ENCODE peak calls at places on chromosomes 12 and 14, in seven cellular contexts. One of them, this sample, is unnamed.

GRCh38 chr12:78448692-78449091 is 415.9 kb upstream of the SYT1 start:
- DNase-seq in right atrium auricular region: no peak
- DNase-seq in Peyer's patch: no peak
- DNase-seq in lower leg skin: no peak
- DNase-seq in breast epithelium: no peak
- DNase-seq in cardiac fibroblast: no peak
- DNase-seq in dorsolateral prefrontal cortex: no peak
- DNase-seq in this sample: no peak

GRCh38 chr14:99971929-99972747 is 93.1 kb upstream of the EVL start:
- DNase-seq in right atrium auricular region: no peak
- DNase-seq in Peyer's patch: no peak
- DNase-seq in lower leg skin: no peak
- DNase-seq in breast epithelium: no peak
- DNase-seq in cardiac fibroblast: peak
- DNase-seq in dorsolateral prefrontal cortex: no peak
- DNase-seq in this sample: no peak

GRCh38 chr12:1517007-1517406 is 77.4 kb downstream of the FBXL14 start:
- DNase-seq in right atrium auricular region: no peak
- DNase-seq in Peyer's patch: peak
- DNase-seq in lower leg skin: no peak
- DNase-seq in breast epithelium: no peak
- DNase-seq in cardiac fibroblast: peak
- DNase-seq in dorsolateral prefrontal cortex: no peak
- DNase-seq in this sample: no peak

GRCh38 chr14:75709207-75709812 is 48.3 kb downstream of the TTLL5 start:
- DNase-seq in right atrium auricular region: peak
- DNase-seq in Peyer's patch: peak
- DNase-seq in lower leg skin: peak
- DNase-seq in breast epithelium: peak
- DNase-seq in cardiac fibroblast: peak
- DNase-seq in dorsolateral prefrontal cortex: peak
- DNase-seq in this sample: no peak

GRCh38 chr12:79482323-79482722 is 208.4 kb downstream of the PAWR start:
- DNase-seq in right atrium auricular region: no peak
- DNase-seq in Peyer's patch: no peak
- DNase-seq in lower leg skin: no peak
- DNase-seq in breast epithelium: no peak
- DNase-seq in cardiac fibroblast: no peak
- DNase-seq in dorsolateral prefrontal cortex: no peak
- DNase-seq in this sample: no peak

GRCh38 chr12:117114784-117115183 is 15.6 kb upstream of the TESC start:
- DNase-seq in right atrium auricular region: no peak
- DNase-seq in Peyer's patch: no peak
- DNase-seq in lower leg skin: no peak
- DNase-seq in breast epithelium: no peak
- DNase-seq in cardiac fibroblast: no peak
- DNase-seq in dorsolateral prefrontal cortex: no peak
- DNase-seq in this sample: peak

GRCh38 chr12:12926571-12927071 is 25.3 kb downstream of the GPRC5D start:
- DNase-seq in right atrium auricular region: peak
- DNase-seq in Peyer's patch: no peak
- DNase-seq in lower leg skin: peak
- DNase-seq in breast epithelium: no peak
- DNase-seq in cardiac fibroblast: peak
- DNase-seq in dorsolateral prefrontal cortex: no peak
- DNase-seq in this sample: no peak

GRCh38 chr14:93926209-93926872 is 803 bp upstream of the FAM181A start:
- DNase-seq in right atrium auricular region: no peak
- DNase-seq in Peyer's patch: no peak
- DNase-seq in lower leg skin: no peak
- DNase-seq in breast epithelium: no peak
- DNase-seq in cardiac fibroblast: no peak
- DNase-seq in dorsolateral prefrontal cortex: no peak
- DNase-seq in this sample: no peak

GRCh38 chr12:10115311-10115710 is 14.7 kb downstream of the CLEC7A start:
- DNase-seq in right atrium auricular region: no peak
- DNase-seq in Peyer's patch: no peak
- DNase-seq in lower leg skin: no peak
- DNase-seq in breast epithelium: no peak
- DNase-seq in cardiac fibroblast: no peak
- DNase-seq in dorsolateral prefrontal cortex: no peak
- DNase-seq in this sample: no peak

GRCh38 chr12:25675808-25676207 is 122.7 kb upstream of the LMNTD1 start:
- DNase-seq in right atrium auricular region: no peak
- DNase-seq in Peyer's patch: no peak
- DNase-seq in lower leg skin: no peak
- DNase-seq in breast epithelium: no peak
- DNase-seq in cardiac fibroblast: no peak
- DNase-seq in dorsolateral prefrontal cortex: no peak
- DNase-seq in this sample: no peak

GRCh38 chr14:42424501-42424900 is 817.8 kb downstream of the LRFN5 start:
- DNase-seq in right atrium auricular region: no peak
- DNase-seq in Peyer's patch: no peak
- DNase-seq in lower leg skin: no peak
- DNase-seq in breast epithelium: no peak
- DNase-seq in cardiac fibroblast: peak
- DNase-seq in dorsolateral prefrontal cortex: no peak
- DNase-seq in this sample: no peak

GRCh38 chr14:24334431-24335271 is at the start of gene ADCY4:
- DNase-seq in right atrium auricular region: no peak
- DNase-seq in Peyer's patch: no peak
- DNase-seq in lower leg skin: peak
- DNase-seq in breast epithelium: no peak
- DNase-seq in cardiac fibroblast: peak
- DNase-seq in dorsolateral prefrontal cortex: no peak
- DNase-seq in this sample: no peak

GRCh38 chr12:45017916-45018315 is 33.0 kb downstream of the DBX2 start:
- DNase-seq in right atrium auricular region: no peak
- DNase-seq in Peyer's patch: no peak
- DNase-seq in lower leg skin: no peak
- DNase-seq in breast epithelium: no peak
- DNase-seq in cardiac fibroblast: no peak
- DNase-seq in dorsolateral prefrontal cortex: no peak
- DNase-seq in this sample: no peak

GRCh38 chr14:24944800-24945199 is 105.1 kb downstream of the STXBP6 start:
- DNase-seq in right atrium auricular region: no peak
- DNase-seq in Peyer's patch: no peak
- DNase-seq in lower leg skin: no peak
- DNase-seq in breast epithelium: no peak
- DNase-seq in cardiac fibroblast: no peak
- DNase-seq in dorsolateral prefrontal cortex: no peak
- DNase-seq in this sample: no peak

GRCh38 chr14:93064411-93065271 is 51.1 kb downstream of the ITPK1 start:
- DNase-seq in right atrium auricular region: no peak
- DNase-seq in Peyer's patch: no peak
- DNase-seq in lower leg skin: no peak
- DNase-seq in breast epithelium: no peak
- DNase-seq in cardiac fibroblast: peak
- DNase-seq in dorsolateral prefrontal cortex: no peak
- DNase-seq in this sample: no peak

GRCh38 chr12:48067250-48067938 is 38.5 kb downstream of the SENP1 start:
- DNase-seq in right atrium auricular region: no peak
- DNase-seq in Peyer's patch: no peak
- DNase-seq in lower leg skin: no peak
- DNase-seq in breast epithelium: no peak
- DNase-seq in cardiac fibroblast: no peak
- DNase-seq in dorsolateral prefrontal cortex: no peak
- DNase-seq in this sample: no peak

GRCh38 chr12:48058771-48059170 is 47.1 kb downstream of the SENP1 start:
- DNase-seq in right atrium auricular region: no peak
- DNase-seq in Peyer's patch: no peak
- DNase-seq in lower leg skin: no peak
- DNase-seq in breast epithelium: no peak
- DNase-seq in cardiac fibroblast: no peak
- DNase-seq in dorsolateral prefrontal cortex: no peak
- DNase-seq in this sample: no peak

GRCh38 chr12:48060474-48060873 is 45.4 kb downstream of the SENP1 start:
- DNase-seq in right atrium auricular region: no peak
- DNase-seq in Peyer's patch: no peak
- DNase-seq in lower leg skin: no peak
- DNase-seq in breast epithelium: no peak
- DNase-seq in cardiac fibroblast: no peak
- DNase-seq in dorsolateral prefrontal cortex: no peak
- DNase-seq in this sample: no peak

GRCh38 chr12:48063530-48063929 is 42.3 kb downstream of the SENP1 start:
- DNase-seq in right atrium auricular region: no peak
- DNase-seq in Peyer's patch: no peak
- DNase-seq in lower leg skin: no peak
- DNase-seq in breast epithelium: no peak
- DNase-seq in cardiac fibroblast: no peak
- DNase-seq in dorsolateral prefrontal cortex: no peak
- DNase-seq in this sample: no peak

DNA sequence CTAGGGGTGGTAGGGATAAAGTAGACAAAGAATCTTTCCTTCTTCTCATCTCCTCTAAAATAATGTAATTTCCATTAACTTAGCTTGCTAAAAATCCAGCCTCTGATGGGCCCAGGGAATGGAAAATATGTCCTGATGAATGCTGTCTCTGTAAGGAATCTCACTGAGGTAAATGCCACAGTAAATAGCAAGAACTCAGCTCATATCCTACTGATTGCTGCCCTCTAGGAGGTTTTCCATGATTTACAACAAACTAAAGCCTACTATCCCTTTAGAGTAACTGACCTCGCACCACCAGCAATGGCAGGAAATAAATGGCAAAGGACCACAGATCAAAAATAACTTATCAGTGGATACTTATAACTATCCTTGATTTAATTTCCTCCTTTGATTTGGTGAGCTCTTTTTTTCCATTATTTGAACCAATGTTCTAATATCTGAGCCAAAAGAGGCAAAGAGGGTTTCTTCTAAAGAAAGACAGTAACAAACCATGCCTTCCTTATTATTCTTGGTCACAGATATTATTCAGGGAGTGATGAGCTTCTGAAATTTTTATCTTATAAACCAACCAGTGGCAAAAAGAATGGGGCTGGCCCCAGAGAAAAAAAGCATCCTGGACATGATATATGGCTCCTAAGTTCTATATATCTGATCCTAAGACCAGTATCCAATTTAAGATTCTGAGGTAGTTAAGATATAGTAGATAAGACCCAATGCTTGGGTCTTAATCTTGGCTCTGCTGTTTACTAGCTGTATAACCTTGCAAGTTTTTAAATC is 43.7 kb downstream of the SENP1 start:
- DNase-seq in right atrium auricular region: no peak
- DNase-seq in Peyer's patch: no peak
- DNase-seq in lower leg skin: no peak
- DNase-seq in breast epithelium: no peak
- DNase-seq in cardiac fibroblast: no peak
- DNase-seq in dorsolateral prefrontal cortex: no peak
- DNase-seq in this sample: no peak
- TF ChIP-seq CTCF in right atrium auricular region: no peak
- TF ChIP-seq CTCF in Peyer's patch: no peak
- TF ChIP-seq CTCF in lower leg skin: no peak
- TF ChIP-seq CTCF in breast epithelium: no peak
- TF ChIP-seq CTCF in cardiac fibroblast: no peak
- TF ChIP-seq CTCF in dorsolateral prefrontal cortex: no peak
- TF ChIP-seq CTCF in this sample: peak

GRCh38 chr14:46344327-46344937 is 307.1 kb downstream of the RPL10L start:
- DNase-seq in right atrium auricular region: no peak
- DNase-seq in Peyer's patch: no peak
- DNase-seq in lower leg skin: no peak
- DNase-seq in breast epithelium: no peak
- DNase-seq in cardiac fibroblast: peak
- DNase-seq in dorsolateral prefrontal cortex: no peak
- DNase-seq in this sample: no peak
- TF ChIP-seq CTCF in right atrium auricular region: no peak
- TF ChIP-seq CTCF in Peyer's patch: no peak
- TF ChIP-seq CTCF in lower leg skin: no peak
- TF ChIP-seq CTCF in breast epithelium: peak
- TF ChIP-seq CTCF in cardiac fibroblast: peak
- TF ChIP-seq CTCF in dorsolateral prefrontal cortex: peak
- TF ChIP-seq CTCF in this sample: peak

GRCh38 chr12:101280006-101280505 is at the start of gene UTP20:
- DNase-seq in right atrium auricular region: peak
- DNase-seq in Peyer's patch: peak
- DNase-seq in lower leg skin: peak
- DNase-seq in breast epithelium: peak
- DNase-seq in cardiac fibroblast: peak
- DNase-seq in dorsolateral prefrontal cortex: peak
- DNase-seq in this sample: peak
- TF ChIP-seq CTCF in right atrium auricular region: no peak
- TF ChIP-seq CTCF in Peyer's patch: no peak
- TF ChIP-seq CTCF in lower leg skin: no peak
- TF ChIP-seq CTCF in breast epithelium: no peak
- TF ChIP-seq CTCF in cardiac fibroblast: no peak
- TF ChIP-seq CTCF in dorsolateral prefrontal cortex: no peak
- TF ChIP-seq CTCF in this sample: no peak

GRCh38 chr12:169528-170360 is 44.2 kb downstream of the SLC6A12 start:
- DNase-seq in right atrium auricular region: no peak
- DNase-seq in Peyer's patch: no peak
- DNase-seq in lower leg skin: no peak
- DNase-seq in breast epithelium: no peak
- DNase-seq in cardiac fibroblast: no peak
- DNase-seq in dorsolateral prefrontal cortex: no peak
- DNase-seq in this sample: no peak
- TF ChIP-seq CTCF in right atrium auricular region: no peak
- TF ChIP-seq CTCF in Peyer's patch: no peak
- TF ChIP-seq CTCF in lower leg skin: no peak
- TF ChIP-seq CTCF in breast epithelium: no peak
- TF ChIP-seq CTCF in cardiac fibroblast: peak
- TF ChIP-seq CTCF in dorsolateral prefrontal cortex: no peak
- TF ChIP-seq CTCF in this sample: peak

GRCh38 chr14:82449926-82450325 is 916.3 kb upstream of the SEL1L start:
- DNase-seq in right atrium auricular region: no peak
- DNase-seq in Peyer's patch: no peak
- DNase-seq in lower leg skin: no peak
- DNase-seq in breast epithelium: no peak
- DNase-seq in cardiac fibroblast: no peak
- DNase-seq in dorsolateral prefrontal cortex: no peak
- DNase-seq in this sample: no peak

GRCh38 chr14:82445810-82446575 is 912.3 kb upstream of the SEL1L start:
- DNase-seq in right atrium auricular region: no peak
- DNase-seq in Peyer's patch: no peak
- DNase-seq in lower leg skin: no peak
- DNase-seq in breast epithelium: no peak
- DNase-seq in cardiac fibroblast: no peak
- DNase-seq in dorsolateral prefrontal cortex: no peak
- DNase-seq in this sample: no peak

GRCh38 chr14:82451675-82452074 is 918.0 kb upstream of the SEL1L start:
- DNase-seq in right atrium auricular region: no peak
- DNase-seq in Peyer's patch: no peak
- DNase-seq in lower leg skin: no peak
- DNase-seq in breast epithelium: no peak
- DNase-seq in cardiac fibroblast: no peak
- DNase-seq in dorsolateral prefrontal cortex: no peak
- DNase-seq in this sample: no peak

DNA sequence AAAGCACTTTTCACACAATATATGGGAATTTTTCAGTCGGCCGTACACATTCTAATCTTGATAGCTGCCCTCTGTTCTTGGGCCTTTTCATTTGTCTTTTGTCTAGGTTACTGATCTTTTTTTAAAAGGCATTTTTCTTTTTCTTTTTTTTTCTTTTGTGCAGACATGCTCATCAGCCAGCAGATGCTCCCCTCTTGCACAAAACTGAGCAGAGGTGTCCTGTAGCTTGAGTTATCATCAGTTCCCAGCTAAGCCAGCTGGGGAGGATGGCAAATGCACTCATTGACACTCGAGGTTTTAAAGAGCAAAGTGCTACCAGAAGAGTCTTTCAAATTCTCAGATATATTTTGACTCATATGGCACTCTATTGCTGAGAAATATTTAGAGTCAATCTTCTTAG is 913.9 kb upstream of the SEL1L start:
- DNase-seq in right atrium auricular region: no peak
- DNase-seq in Peyer's patch: no peak
- DNase-seq in lower leg skin: no peak
- DNase-seq in breast epithelium: no peak
- DNase-seq in cardiac fibroblast: no peak
- DNase-seq in dorsolateral prefrontal cortex: no peak
- DNase-seq in this sample: no peak
- TF ChIP-seq CTCF in right atrium auricular region: no peak
- TF ChIP-seq CTCF in Peyer's patch: no peak
- TF ChIP-seq CTCF in lower leg skin: no peak
- TF ChIP-seq CTCF in breast epithelium: no peak
- TF ChIP-seq CTCF in cardiac fibroblast: no peak
- TF ChIP-seq CTCF in dorsolateral prefrontal cortex: no peak
- TF ChIP-seq CTCF in this sample: no peak